ENCODE peak calls at places on chromosome 7, in seven cellular contexts. Z is A549, G is ovary, C is HepG2, B is tibial nerve, T is transverse colon, E is sigmoid colon. I is an unnamed sample.

GRCh38 chr7:135475521-135475920 is 34.4 kb downstream of the CNOT4 start:
- DNase-seq in T (no peak), C (no peak), B (no peak), E (no peak), Z (no peak), G (no peak), I (no peak)

GRCh38 chr7:101170617-101171441 is 5.5 kb upstream of the VGF start:
- DNase-seq in E (no peak), T (no peak), C (no peak), Z (no peak), B (no peak), G (no peak), I (no peak)

GRCh38 chr7:7177044-7177517 is 5.3 kb upstream of the C1GALT1 start:
- DNase-seq in B (no peak), T (no peak), G (no peak), C (peak), Z (peak), E (no peak), I (no peak)

GRCh38 chr7:16660702-16661464 is 14.9 kb downstream of the BZW2 start:
- DNase-seq in C (peak), G (no peak), E (no peak), Z (peak), B (no peak), T (no peak), I (no peak)

GRCh38 chr7:44073664-44074348 is 8.4 kb upstream of the PGAM2 start:
- DNase-seq in T (peak), B (peak), Z (no peak), G (no peak), C (no peak), E (peak), I (peak)

GRCh38 chr7:95688931-95689453 is 83.4 kb upstream of the DYNC1I1 start:
- DNase-seq in Z (no peak), T (no peak), G (no peak), B (no peak), E (no peak), C (no peak), I (no peak)

GRCh38 chr7:18694484-18694883 is 198.9 kb downstream of the HDAC9 start:
- DNase-seq in T (no peak), C (no peak), B (no peak), E (no peak), G (no peak), Z (no peak), I (no peak)

GRCh38 chr7:17320102-17320497 is 21.6 kb downstream of the AHR start:
- DNase-seq in Z (no peak), E (no peak), B (no peak), C (no peak), T (no peak), G (no peak), I (no peak)

GRCh38 chr7:73820013-73820412 is 10.8 kb upstream of the CLDN4 start:
- DNase-seq in G (no peak), Z (no peak), C (no peak), E (peak), B (no peak), T (no peak), I (no peak)

GRCh38 chr7:151454306-151454705 is 14.4 kb upstream of the CRYGN start:
- DNase-seq in T (peak), B (no peak), G (no peak), Z (no peak), E (no peak), C (no peak), I (no peak)

GRCh38 chr7:37408241-37408884 is 40.3 kb downstream of the ELMO1 start:
- DNase-seq in C (no peak), Z (no peak), T (no peak), E (no peak), B (no peak), G (no peak), I (no peak)

GRCh38 chr7:1938788-1939433 is 268.8 kb downstream of the ELFN1 start:
- DNase-seq in E (no peak), G (peak), Z (no peak), T (no peak), B (no peak), C (no peak), I (peak)

GRCh38 chr7:45689797-45690761 is 115.9 kb downstream of the ADCY1 start:
- DNase-seq in C (no peak), T (no peak), B (peak), Z (no peak), E (no peak), G (no peak), I (peak)

GRCh38 chr7:921071-921461 is 33.4 kb downstream of the ADAP1 start:
- DNase-seq in B (no peak), C (no peak), Z (no peak), T (no peak), G (peak), E (no peak), I (peak)

GRCh38 chr7:132255084-132255483 is 321.2 kb downstream of the PLXNA4 start:
- DNase-seq in T (no peak), Z (no peak), C (no peak), G (no peak), B (no peak), E (no peak), I (no peak)

GRCh38 chr7:16091951-16092350 is 329.4 kb downstream of the CRPPA start:
- DNase-seq in G (no peak), B (no peak), E (no peak), C (no peak), T (no peak), Z (no peak), I (no peak)

GRCh38 chr7:16804674-16805439 is at the start of gene AGR2:
- DNase-seq in C (no peak), Z (peak), T (peak), E (no peak), B (no peak), G (no peak), I (peak)

GRCh38 chr7:35430547-35431153 is 176.8 kb upstream of the TBX20 start:
- DNase-seq in Z (peak), G (no peak), T (no peak), B (no peak), E (no peak), C (peak), I (no peak)

GRCh38 chr7:18552311-18552916 is 56.9 kb downstream of the HDAC9 start:
- DNase-seq in E (no peak), Z (no peak), C (no peak), T (no peak), G (no peak), B (no peak), I (no peak)

GRCh38 chr7:107076781-107077698 is 32.5 kb downstream of the PRKAR2B start:
- DNase-seq in E (no peak), C (no peak), B (no peak), Z (no peak), G (no peak), T (no peak), I (no peak)

GRCh38 chr7:1079546-1079945 is 8.4 kb upstream of the GPER1 start:
- DNase-seq in E (no peak), B (no peak), G (no peak), C (no peak), Z (no peak), T (no peak), I (no peak)

GRCh38 chr7:5528071-5528814 is 104.6 kb upstream of the TNRC18 start:
- DNase-seq in Z (peak), B (peak), T (peak), C (no peak), E (peak), G (peak), I (peak)

GRCh38 chr7:32680259-32681173 is 185.2 kb downstream of the AVL9 start:
- DNase-seq in Z (no peak), E (no peak), C (no peak), T (peak), B (no peak), G (no peak), I (no peak)

GRCh38 chr7:7944619-7945282 is 23.8 kb upstream of the GLCCI1 start:
- DNase-seq in B (no peak), Z (no peak), E (no peak), G (no peak), T (peak), C (no peak), I (peak)

GRCh38 chr7:158766570-158767281 is 62.1 kb upstream of the NCAPG2 start:
- DNase-seq in E (no peak), C (no peak), Z (no peak), B (no peak), G (no peak), T (no peak), I (no peak)

GRCh38 chr7:36236073-36236472 is 83.0 kb downstream of the EEPD1 start:
- DNase-seq in C (no peak), Z (no peak), E (no peak), G (no peak), T (no peak), B (no peak), I (no peak)

GRCh38 chr7:87234949-87235348 is 15.4 kb upstream of the TMEM243 start:
- DNase-seq in E (no peak), C (no peak), B (no peak), T (no peak), G (no peak), Z (no peak), I (no peak)

GRCh38 chr7:120259382-120259781 is 13.6 kb upstream of the KCND2 start:
- DNase-seq in Z (no peak), B (no peak), E (no peak), T (no peak), C (no peak), G (no peak), I (no peak)

GRCh38 chr7:112571852-112572607 is 91.2 kb downstream of the LSMEM1 start:
- DNase-seq in C (peak), Z (peak), B (no peak), E (no peak), G (no peak), T (peak), I (no peak)

GRCh38 chr7:112567388-112567787 is 86.6 kb downstream of the LSMEM1 start:
- DNase-seq in T (no peak), Z (no peak), G (no peak), B (no peak), E (no peak), C (no peak), I (no peak)

GRCh38 chr7:112566392-112567324 is 85.9 kb downstream of the LSMEM1 start:
- DNase-seq in B (no peak), E (no peak), C (no peak), T (peak), Z (no peak), G (no peak), I (no peak)
- TF ChIP-seq EP300 in B (no peak), E (no peak), C (no peak), T (no peak), Z (no peak), G (no peak), I (no peak)

GRCh38 chr7:24819916-24820689 is 62.8 kb upstream of the GSDME start:
- DNase-seq in C (peak), G (peak), T (peak), Z (peak), E (peak), B (peak), I (peak)
- TF ChIP-seq EP300 in C (no peak), G (no peak), T (no peak), Z (no peak), E (no peak), B (peak), I (no peak)

DNA sequence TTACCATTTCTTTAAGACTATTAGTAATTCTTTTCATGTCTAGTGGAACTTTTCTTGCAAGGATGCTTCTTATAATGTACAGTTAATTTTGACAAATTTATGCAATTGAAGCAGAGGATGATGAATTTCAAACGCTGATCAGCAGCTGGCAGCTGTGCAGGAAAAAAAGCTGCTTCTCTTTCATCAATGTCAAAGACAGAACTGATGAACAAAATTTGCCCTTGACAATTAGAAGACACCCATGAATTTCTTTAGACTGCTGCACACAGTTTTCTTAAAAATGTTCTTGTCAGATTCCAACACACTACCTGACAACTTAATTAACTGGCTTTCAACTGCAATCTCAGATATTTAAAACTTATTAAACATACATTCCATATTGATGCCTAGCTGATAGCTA is 138.3 kb downstream of the SKAP2 start:
- DNase-seq in C (no peak), Z (no peak), G (no peak), T (no peak), E (no peak), B (no peak), I (no peak)
- TF ChIP-seq EP300 in C (no peak), Z (no peak), G (no peak), T (no peak), E (no peak), B (no peak), I (no peak)

GRCh38 chr7:149662591-149663095 is 110.7 kb downstream of the ZNF467 start:
- DNase-seq in B (peak), G (no peak), Z (peak), E (peak), T (peak), C (peak), I (peak)
- TF ChIP-seq EP300 in B (no peak), G (no peak), Z (no peak), E (no peak), T (no peak), C (no peak), I (no peak)

DNA sequence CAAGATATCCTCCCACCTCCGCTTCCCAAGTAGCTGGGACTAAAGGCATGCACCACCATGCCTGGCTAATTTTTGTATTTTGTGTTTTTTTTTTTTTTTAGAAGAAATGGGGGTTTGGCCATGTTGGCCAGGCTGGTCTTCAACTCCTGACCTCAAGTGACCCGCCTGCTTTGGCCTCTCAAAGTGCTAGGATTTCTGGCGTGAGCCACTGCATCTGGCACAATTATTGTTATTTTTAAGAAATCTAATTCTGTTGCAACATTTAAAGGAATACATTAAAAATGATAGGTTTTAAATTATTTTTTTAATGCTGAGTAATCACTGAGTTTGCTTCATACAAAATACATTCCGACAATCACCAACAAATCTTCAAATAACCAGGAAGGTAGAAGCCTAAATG is 178.1 kb upstream of the SEMA3E start:
- DNase-seq in E (no peak), B (no peak), C (no peak), Z (no peak), G (no peak), T (no peak), I (no peak)
- TF ChIP-seq EP300 in E (no peak), B (no peak), C (no peak), Z (no peak), G (no peak), T (no peak), I (no peak)

GRCh38 chr7:130461256-130461655 is 20.4 kb upstream of the CEP41 start:
- DNase-seq in C (no peak), E (no peak), G (no peak), T (no peak), Z (no peak), B (no peak), I (no peak)

GRCh38 chr7:130468612-130469011 is 23.3 kb upstream of the MEST start:
- DNase-seq in E (no peak), G (no peak), Z (no peak), C (no peak), B (no peak), T (no peak), I (no peak)

GRCh38 chr7:130458256-130458655 is 17.4 kb upstream of the CEP41 start:
- DNase-seq in G (no peak), C (no peak), E (no peak), T (no peak), Z (no peak), B (no peak), I (no peak)

DNA sequence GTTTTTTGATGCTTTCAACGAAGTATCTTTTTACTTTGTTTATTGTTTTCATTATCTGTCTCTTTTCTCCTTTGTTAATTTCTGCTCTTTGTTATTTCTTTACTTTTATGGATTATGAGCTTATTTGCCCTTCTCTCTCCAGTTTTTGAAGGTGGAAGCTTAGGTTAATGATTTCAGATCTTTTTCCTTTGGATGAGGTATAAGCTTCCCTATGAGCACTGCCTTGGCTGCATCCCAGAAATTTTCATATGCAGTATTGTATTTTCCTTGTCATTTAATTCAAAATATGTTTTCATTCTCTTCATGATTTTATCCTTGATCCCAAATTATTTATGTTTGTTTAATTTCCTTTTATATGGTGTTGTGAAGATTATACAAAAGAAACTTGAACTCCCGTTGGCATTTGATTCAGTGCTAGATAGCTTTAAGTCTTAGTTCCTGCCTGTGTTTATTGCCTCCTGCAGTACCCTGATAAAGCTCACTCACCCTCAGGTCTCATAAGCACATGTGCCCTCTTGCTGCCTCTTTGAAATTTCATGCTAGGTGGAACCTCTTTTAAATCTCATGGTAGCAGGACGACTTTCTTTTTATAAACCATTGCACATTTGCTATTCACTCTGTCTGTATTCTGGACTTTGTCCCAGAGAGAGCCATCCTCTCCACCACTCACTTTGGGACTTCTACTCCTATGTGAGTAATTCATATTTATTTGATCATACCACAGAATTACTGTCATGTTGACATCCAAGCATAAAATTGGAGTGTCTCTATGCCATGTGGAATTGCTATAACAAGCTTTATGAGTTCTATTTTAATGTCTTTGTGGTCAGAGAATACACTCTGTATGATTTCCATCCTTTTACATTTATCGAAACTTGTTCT is 23.0 kb upstream of the CEP41 start:
- DNase-seq in E (no peak), T (no peak), C (no peak), G (no peak), B (no peak), Z (no peak), I (no peak)
- TF ChIP-seq EP300 in E (no peak), T (no peak), C (no peak), G (no peak), B (no peak), Z (no peak), I (no peak)

I was measured in upper lobe of left lung.